ENCODE peak calls at places on chromosomes 6 and 20, in four cellular contexts. One of them, this sample, is unnamed.

GRCh38 chr6:14037402-14038277 is 79.9 kb upstream of the CD83 start:
- DNase-seq in colonic mucosa: no peak
- DNase-seq in lower leg skin: no peak
- DNase-seq in adrenal gland: no peak
- DNase-seq in this sample: no peak

GRCh38 chr6:87421576-87421975 is 13.8 kb downstream of the CFAP206 start:
- DNase-seq in colonic mucosa: no peak
- DNase-seq in lower leg skin: no peak
- DNase-seq in adrenal gland: no peak
- DNase-seq in this sample: no peak

GRCh38 chr6:98054453-98054852 is 771.4 kb upstream of the MMS22L start:
- DNase-seq in colonic mucosa: no peak
- DNase-seq in lower leg skin: no peak
- DNase-seq in adrenal gland: no peak
- DNase-seq in this sample: no peak

GRCh38 chr6:37201726-37202125 is 31.8 kb downstream of the PIM1 start:
- DNase-seq in colonic mucosa: no peak
- DNase-seq in lower leg skin: no peak
- DNase-seq in adrenal gland: no peak
- DNase-seq in this sample: no peak

GRCh38 chr6:90719321-90720195 is 132.7 kb upstream of the MAP3K7 start:
- DNase-seq in colonic mucosa: no peak
- DNase-seq in lower leg skin: no peak
- DNase-seq in adrenal gland: no peak
- DNase-seq in this sample: no peak

GRCh38 chr20:7879883-7880282 is 60.4 kb downstream of the HAO1 start:
- DNase-seq in colonic mucosa: no peak
- DNase-seq in lower leg skin: no peak
- DNase-seq in adrenal gland: no peak
- DNase-seq in this sample: no peak

GRCh38 chr6:389622-390021 is 1.9 kb upstream of the IRF4 start:
- DNase-seq in colonic mucosa: no peak
- DNase-seq in lower leg skin: no peak
- DNase-seq in adrenal gland: no peak
- DNase-seq in this sample: no peak

GRCh38 chr20:57598491-57598890 is 21.7 kb downstream of the ZBP1 start:
- DNase-seq in colonic mucosa: no peak
- DNase-seq in lower leg skin: no peak
- DNase-seq in adrenal gland: no peak
- DNase-seq in this sample: no peak

GRCh38 chr20:13554076-13554475 is 84.7 kb downstream of the TASP1 start:
- DNase-seq in colonic mucosa: no peak
- DNase-seq in lower leg skin: no peak
- DNase-seq in adrenal gland: no peak
- DNase-seq in this sample: no peak

GRCh38 chr6:87100216-87100615 is 5.3 kb upstream of the CGA start:
- DNase-seq in colonic mucosa: no peak
- DNase-seq in lower leg skin: no peak
- DNase-seq in adrenal gland: no peak
- DNase-seq in this sample: no peak

GRCh38 chr6:2551705-2552104 is 199.0 kb downstream of the MYLK4 start:
- DNase-seq in colonic mucosa: no peak
- DNase-seq in lower leg skin: no peak
- DNase-seq in adrenal gland: no peak
- DNase-seq in this sample: no peak

GRCh38 chr20:13452470-13453124 is 186.1 kb downstream of the TASP1 start:
- DNase-seq in colonic mucosa: no peak
- DNase-seq in lower leg skin: no peak
- DNase-seq in adrenal gland: no peak
- DNase-seq in this sample: no peak

GRCh38 chr6:7540595-7540994 is 876 bp upstream of the DSP start:
- DNase-seq in colonic mucosa: no peak
- DNase-seq in lower leg skin: no peak
- DNase-seq in adrenal gland: no peak
- DNase-seq in this sample: no peak

GRCh38 chr20:32811886-32812285 is 7.9 kb upstream of the MAPRE1 start:
- DNase-seq in colonic mucosa: no peak
- DNase-seq in lower leg skin: no peak
- DNase-seq in adrenal gland: no peak
- DNase-seq in this sample: no peak

GRCh38 chr20:63309261-63310071 is 16.5 kb downstream of the COL20A1 start:
- DNase-seq in colonic mucosa: no peak
- DNase-seq in lower leg skin: no peak
- DNase-seq in adrenal gland: peak; percentile 38
- DNase-seq in this sample: peak; percentile 54

GRCh38 chr6:128112494-128112893 is 211.6 kb upstream of the THEMIS start:
- DNase-seq in colonic mucosa: no peak
- DNase-seq in lower leg skin: no peak
- DNase-seq in adrenal gland: no peak
- DNase-seq in this sample: no peak

GRCh38 chr6:157621401-157621800 is 201.6 kb upstream of the SNX9 start:
- DNase-seq in colonic mucosa: no peak
- DNase-seq in lower leg skin: no peak
- DNase-seq in adrenal gland: no peak
- DNase-seq in this sample: no peak

GRCh38 chr20:39651645-39652340 is 689.6 kb downstream of the DHX35 start:
- DNase-seq in colonic mucosa: no peak
- DNase-seq in lower leg skin: no peak
- DNase-seq in adrenal gland: no peak
- DNase-seq in this sample: no peak

GRCh38 chr6:124964764-124965105 is 2.5 kb downstream of the RNF217 start:
- DNase-seq in colonic mucosa: no peak
- DNase-seq in lower leg skin: no peak
- DNase-seq in adrenal gland: no peak
- DNase-seq in this sample: no peak

GRCh38 chr6:11722224-11722623 is 56.4 kb downstream of the ADTRP start:
- DNase-seq in colonic mucosa: no peak
- DNase-seq in lower leg skin: no peak
- DNase-seq in adrenal gland: no peak
- DNase-seq in this sample: no peak

GRCh38 chr6:112879920-112880413 is 532.8 kb downstream of the RFPL4B start:
- DNase-seq in colonic mucosa: peak; percentile 21
- DNase-seq in lower leg skin: no peak
- DNase-seq in adrenal gland: no peak
- DNase-seq in this sample: peak; percentile 73

GRCh38 chr6:122832515-122833228 is 43.6 kb downstream of the SMPDL3A start:
- DNase-seq in colonic mucosa: no peak
- DNase-seq in lower leg skin: no peak
- DNase-seq in adrenal gland: no peak
- DNase-seq in this sample: no peak

GRCh38 chr20:25327521-25328235 is 63.0 kb downstream of the ABHD12 start:
- DNase-seq in colonic mucosa: no peak
- DNase-seq in lower leg skin: no peak
- DNase-seq in adrenal gland: no peak
- DNase-seq in this sample: no peak

GRCh38 chr6:110537208-110538123 is 61.1 kb upstream of the SLC22A16 start:
- DNase-seq in colonic mucosa: no peak
- DNase-seq in lower leg skin: no peak
- DNase-seq in adrenal gland: no peak
- DNase-seq in this sample: no peak

GRCh38 chr20:20364747-20365558 is 3.0 kb upstream of the INSM1 start:
- DNase-seq in colonic mucosa: no peak
- DNase-seq in lower leg skin: no peak
- DNase-seq in adrenal gland: no peak
- DNase-seq in this sample: no peak

GRCh38 chr20:61895686-61896057 is 170.0 kb downstream of the TAF4 start:
- DNase-seq in colonic mucosa: no peak
- DNase-seq in lower leg skin: no peak
- DNase-seq in adrenal gland: no peak
- DNase-seq in this sample: no peak

GRCh38 chr6:96466149-96466863 is 55.3 kb upstream of the UFL1 start:
- DNase-seq in colonic mucosa: no peak
- DNase-seq in lower leg skin: no peak
- DNase-seq in adrenal gland: no peak
- DNase-seq in this sample: no peak

GRCh38 chr6:28506807-28507475 is 8.7 kb downstream of the GPX6 start:
- DNase-seq in colonic mucosa: no peak
- DNase-seq in lower leg skin: no peak
- DNase-seq in adrenal gland: no peak
- DNase-seq in this sample: no peak

GRCh38 chr6:38775870-38776269 is 60.8 kb downstream of the DNAH8 start:
- DNase-seq in colonic mucosa: no peak
- DNase-seq in lower leg skin: no peak
- DNase-seq in adrenal gland: no peak
- DNase-seq in this sample: no peak

GRCh38 chr20:57124800-57125399 is 141.5 kb downstream of the BMP7 start:
- DNase-seq in colonic mucosa: no peak
- DNase-seq in lower leg skin: no peak
- DNase-seq in adrenal gland: no peak
- DNase-seq in this sample: no peak

This sample was measured in testis.